ENCODE peak calls at places on chromosomes 3 and 15, in seven cellular contexts. O is MM.1S, P is GM06990, Y is heart left ventricle, C is Panc1, J is NT2/D1, X is ovary. W is an unnamed sample.

GRCh38 chr3:160812304-160812703 is 56.3 kb downstream of the PPM1L start:
- DNase-seq in O (no peak), P (no peak), Y (no peak), C (no peak), J (no peak), X (no peak), W (no peak)

GRCh38 chr3:52783211-52783555 is 5.8 kb downstream of the ITIH1 start:
- DNase-seq in O (no peak), P (no peak), Y (no peak), C (no peak), J (no peak), X (no peak), W (no peak)

GRCh38 chr15:96366526-96366877 is 36.0 kb downstream of the NR2F2 start:
- DNase-seq in O (no peak), P (no peak), Y (peak; percentile 50), C (no peak), J (no peak), X (no peak), W (peak; percentile 74)

GRCh38 chr3:103388214-103388613 is 953.4 kb downstream of the ZPLD1 start:
- DNase-seq in O (no peak), P (no peak), Y (no peak), C (no peak), J (no peak), X (no peak), W (no peak)

GRCh38 chr15:47471020-47471419 is 246.3 kb upstream of the SEMA6D start:
- DNase-seq in O (no peak), P (no peak), Y (no peak), C (no peak), J (no peak), X (no peak), W (no peak)

GRCh38 chr3:9730747-9731205 is 759 bp upstream of the BRPF1 start:
- DNase-seq in O (no peak), P (no peak), Y (no peak), C (no peak), J (no peak), X (no peak), W (peak; percentile 92)

GRCh38 chr15:58425834-58426233 is 6.0 kb upstream of the LIPC start:
- DNase-seq in O (no peak), P (no peak), Y (no peak), C (no peak), J (no peak), X (no peak), W (no peak)

GRCh38 chr3:15754047-15754446 is 43.7 kb downstream of the ANKRD28 start:
- DNase-seq in O (no peak), P (no peak), Y (no peak), C (no peak), J (no peak), X (no peak), W (no peak)

GRCh38 chr3:73192036-73192738 is 130.7 kb downstream of the EBLN2 start:
- DNase-seq in O (no peak), P (no peak), Y (no peak), C (no peak), J (peak; percentile 75), X (no peak), W (peak; percentile 60)

GRCh38 chr3:8504611-8504973 is 3.0 kb downstream of the LMCD1 start:
- DNase-seq in O (no peak), P (no peak), Y (no peak), C (no peak), J (no peak), X (no peak), W (no peak)
- H3K4me3 ChIP-seq in O (no peak overlapping the region), P (no peak overlapping the region), Y (peak overlapping the region; percentile 59), C (peak overlapping the region; percentile 53), J (no peak overlapping the region), X (peak overlapping the region; percentile 16), W (no peak overlapping the region)

DNA sequence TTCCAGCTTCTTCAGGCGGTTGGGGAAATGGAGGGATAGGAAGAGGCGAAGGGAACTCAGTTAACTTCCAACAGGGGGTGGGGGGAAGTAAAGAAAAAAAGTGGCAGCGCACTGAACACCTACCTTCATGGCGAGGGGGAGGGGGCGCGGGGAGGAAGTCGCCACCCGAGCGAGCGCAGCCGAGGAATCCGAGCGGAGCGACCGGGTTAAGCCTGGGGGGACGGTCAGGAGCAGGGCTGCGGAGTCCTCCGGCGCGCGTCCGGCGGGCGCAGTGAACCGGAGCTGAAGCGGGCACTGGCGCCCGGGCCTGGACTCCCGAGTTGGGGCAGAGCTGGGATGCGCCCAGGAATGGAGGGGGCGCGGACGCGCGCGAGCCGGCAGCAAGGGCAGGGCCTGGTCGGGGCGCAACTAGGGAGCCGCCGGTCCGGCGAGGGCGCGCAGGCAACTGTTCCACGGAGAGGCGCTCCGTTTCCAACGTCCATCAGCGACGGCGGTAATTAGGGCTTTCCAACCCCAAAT is at the start of gene WNT5A:
- DNase-seq in O (peak; percentile 42), P (peak; percentile 42), Y (no peak), C (no peak), J (no peak), X (peak; percentile 70), W (peak; percentile 91)
- H3K27me3 ChIP-seq in O (no peaks in the 10 kb centered on the region), P (peaks cover 1% of the 10 kb centered on the region), Y (peaks cover 5% of the 10 kb centered on the region), C (peaks cover 5% of the 10 kb centered on the region), J (peaks cover 8% of the 10 kb centered on the region), X (no peaks in the 10 kb centered on the region), W (peaks cover 71% of the 10 kb centered on the region)

DNA sequence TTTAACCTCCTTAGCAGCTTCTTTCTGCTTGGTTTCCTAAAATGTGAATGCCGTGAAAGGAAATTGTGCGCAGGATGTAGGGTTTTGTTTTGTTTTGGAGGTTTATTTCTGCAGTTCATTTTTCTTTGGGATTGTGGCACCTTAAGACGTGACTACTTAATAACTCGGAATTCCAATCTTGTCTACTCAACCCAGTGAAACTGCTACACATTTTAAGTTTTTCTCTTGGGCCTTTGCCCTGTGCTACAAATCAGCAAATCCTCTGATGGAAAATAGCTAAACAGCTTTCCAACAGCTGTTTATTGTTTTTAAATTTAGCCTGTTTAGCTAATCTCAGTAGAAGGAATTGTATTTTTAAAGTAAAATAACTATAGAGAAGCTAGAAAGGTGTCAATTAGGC is 48.4 kb downstream of the OPA1 start:
- DNase-seq in O (no peak), P (no peak), Y (no peak), C (no peak), J (no peak), X (no peak), W (no peak)
- H3K36me3 ChIP-seq in O (peaks cover 22% of the 10 kb centered on the region), P (peaks cover 2% of the 10 kb centered on the region), Y (peaks cover 88% of the 10 kb centered on the region), C (peaks cover 62% of the 10 kb centered on the region), J (peaks cover 74% of the 10 kb centered on the region), X (no peaks in the 10 kb centered on the region), W (peaks cover 5% of the 10 kb centered on the region)

DNA sequence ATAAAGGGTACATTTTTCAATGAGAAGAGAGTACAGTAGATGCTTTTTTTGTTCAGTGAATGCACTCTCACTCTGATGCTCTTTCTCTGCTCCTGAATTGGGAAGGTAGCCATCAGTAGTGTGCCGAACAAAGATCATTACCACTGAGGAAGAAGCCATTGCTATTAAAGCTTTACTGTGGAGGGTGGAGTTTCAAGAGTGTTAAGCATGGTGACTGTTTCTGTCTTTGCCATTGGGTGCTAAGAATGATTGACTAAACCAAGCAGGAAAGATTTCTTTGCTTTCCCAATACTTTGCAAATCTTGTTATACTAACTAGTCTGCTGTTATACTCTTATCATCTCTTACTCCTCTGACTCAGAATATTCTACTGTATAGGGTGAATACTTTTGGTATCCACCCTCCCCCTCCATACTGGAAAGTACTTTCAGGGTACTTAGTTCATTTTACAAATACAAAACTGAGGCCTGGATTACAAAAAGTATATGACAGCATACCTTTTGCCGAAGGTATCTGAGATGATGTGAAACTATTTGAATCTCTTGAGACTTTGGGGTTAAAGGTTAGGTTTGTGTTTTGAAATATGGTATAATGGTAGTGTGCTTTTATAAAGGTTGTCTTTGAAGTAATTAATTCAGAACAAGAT is 1.7 kb downstream of the RAB11A start:
- DNase-seq in O (no peak), P (peak; percentile 31), Y (no peak), C (no peak), J (no peak), X (no peak), W (peak; percentile 29)
- H3K4me3 ChIP-seq in O (peak overlapping the region; percentile 99), P (peak overlapping the region; percentile 99), Y (peak overlapping the region; percentile 91), C (peak overlapping the region; percentile 98), J (peak overlapping the region; percentile 92), X (peak overlapping the region; percentile 96), W (peak overlapping the region; percentile 92)

GRCh38 chr15:29570121-29570930 is 251.9 kb downstream of the TJP1 start:
- DNase-seq in O (peak; percentile 13), P (no peak), Y (peak; percentile 57), C (no peak), J (no peak), X (no peak), W (peak; percentile 83)

GRCh38 chr15:29566914-29567313 is 255.4 kb downstream of the TJP1 start:
- DNase-seq in O (no peak), P (no peak), Y (no peak), C (no peak), J (no peak), X (no peak), W (peak; percentile 48)

GRCh38 chr15:29568840-29569532 is 253.3 kb downstream of the TJP1 start:
- DNase-seq in O (peak; percentile 44), P (no peak), Y (no peak), C (no peak), J (no peak), X (no peak), W (peak; percentile 80)

GRCh38 chr15:29569533-29570092 is 252.7 kb downstream of the TJP1 start:
- DNase-seq in O (no peak), P (no peak), Y (no peak), C (no peak), J (no peak), X (no peak), W (peak; percentile 75)

GRCh38 chr15:29567336-29567735 is 254.9 kb downstream of the TJP1 start:
- DNase-seq in O (no peak), P (no peak), Y (no peak), C (no peak), J (no peak), X (no peak), W (no peak)
- H3K27me3 ChIP-seq in O (peaks cover 17% of the 10 kb centered on the region), P (peaks cover 1% of the 10 kb centered on the region), Y (peaks cover 30% of the 10 kb centered on the region), C (peaks cover 20% of the 10 kb centered on the region), J (peaks cover 27% of the 10 kb centered on the region), X (no peaks in the 10 kb centered on the region), W (peaks cover 21% of the 10 kb centered on the region)

GRCh38 chr3:58036287-58037032 is 28.2 kb downstream of the FLNB start:
- DNase-seq in O (no peak), P (no peak), Y (no peak), C (no peak), J (no peak), X (no peak), W (no peak)
- H3K36me3 ChIP-seq in O (no peaks in the 10 kb centered on the region), P (no peaks in the 10 kb centered on the region), Y (no peaks in the 10 kb centered on the region), C (no peaks in the 10 kb centered on the region), J (peaks cover 28% of the 10 kb centered on the region), X (no peaks in the 10 kb centered on the region), W (no peaks in the 10 kb centered on the region)

DNA sequence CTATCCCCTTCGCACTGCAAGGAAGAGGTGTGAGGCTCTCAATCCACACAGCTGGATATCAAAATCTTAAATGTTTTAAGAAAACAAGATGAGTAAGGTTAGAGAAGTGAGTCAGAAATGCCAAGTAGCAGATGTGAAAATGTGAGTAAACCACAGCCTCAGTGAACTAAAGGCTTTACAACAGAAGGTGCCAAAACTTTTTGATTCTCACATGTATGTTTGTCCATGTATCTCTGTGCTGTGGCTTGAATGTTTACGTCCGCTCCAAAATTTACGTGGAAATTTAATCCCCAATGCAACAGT is 126.8 kb upstream of the PFN2 start:
- DNase-seq in O (no peak), P (no peak), Y (no peak), C (no peak), J (no peak), X (no peak), W (no peak)
- H3K4me3 ChIP-seq in O (no peak overlapping the region), P (no peak overlapping the region), Y (no peak overlapping the region), C (no peak overlapping the region), J (no peak overlapping the region), X (no peak overlapping the region), W (no peak overlapping the region)

W was measured in H7.